ENCODE peak calls at places on chromosomes 13 and 19, in nine cellular contexts. U is tibial nerve; F is neuronal stem cell; I is effector memory CD4-positive, alpha-beta T cell; D is heart right ventricle; A is ovary; S is trophoblast cell; C is CD8-positive, alpha-beta T cell; M is ascending aorta. O is an unnamed sample.

GRCh38 chr13:109941951-109942350 is 155.6 kb upstream of the IRS2 start:
- DNase-seq in M (no peak), I (no peak), S (no peak), C (no peak), A (no peak), F (no peak), U (no peak), D (no peak), O (no peak)

GRCh38 chr13:96636310-96636709 is 358.0 kb downstream of the OXGR1 start:
- DNase-seq in C (no peak), I (no peak), F (no peak), D (no peak), M (no peak), U (no peak), S (no peak), A (no peak), O (no peak)

GRCh38 chr19:7751157-7751783 is 3.9 kb upstream of the CD209 start:
- DNase-seq in D (no peak), U (no peak), F (no peak), C (no peak), A (no peak), S (no peak), I (no peak), M (no peak), O (no peak)

GRCh38 chr19:18856385-18857126 is 24.8 kb downstream of the UPF1 start:
- DNase-seq in U (no peak), I (no peak), M (no peak), A (no peak), C (no peak), S (no peak), F (no peak), D (no peak), O (peak)

GRCh38 chr13:30408319-30409101 is 13.8 kb upstream of the UBE2L5 start:
- DNase-seq in U (peak), M (peak), S (peak), D (peak), A (peak), C (peak), F (peak), I (peak), O (no peak)

GRCh38 chr13:44359983-44360375 is 13.6 kb upstream of the SERP2 start:
- DNase-seq in A (no peak), C (no peak), U (no peak), M (no peak), S (no peak), I (no peak), F (no peak), D (no peak), O (no peak)

GRCh38 chr19:12156254-12157058 is at the start of gene ZNF625:
- DNase-seq in I (no peak), U (peak), M (peak), S (peak), C (no peak), A (peak), F (peak), D (peak), O (peak)

GRCh38 chr19:6761053-6761676 is 6.1 kb downstream of the SH2D3A start:
- DNase-seq in F (no peak), A (no peak), I (no peak), D (no peak), U (no peak), M (no peak), S (no peak), C (no peak), O (peak)

GRCh38 chr19:17075860-17076538 is 422 bp downstream of the MYO9B start:
- DNase-seq in U (no peak), F (no peak), D (peak), S (no peak), M (no peak), A (peak), C (peak), I (peak), O (peak)

GRCh38 chr19:17560205-17560595 is 4.8 kb downstream of the COLGALT1 start:
- DNase-seq in F (no peak), D (peak), M (no peak), S (peak), I (no peak), C (no peak), U (no peak), A (no peak), O (no peak)

GRCh38 chr19:16078311-16078758 is 2.0 kb downstream of the TPM4 start:
- DNase-seq in U (no peak), A (no peak), F (peak), M (no peak), S (no peak), D (peak), C (no peak), I (no peak), O (peak)

GRCh38 chr13:44651209-44651608 is 75.1 kb upstream of the TSC22D1 start:
- DNase-seq in C (no peak), M (no peak), I (no peak), F (no peak), D (no peak), S (no peak), A (no peak), U (no peak), O (no peak)

GRCh38 chr19:45137179-45137761 is 23.5 kb downstream of the NKPD1 start:
- DNase-seq in F (no peak), U (no peak), C (no peak), A (no peak), S (no peak), M (no peak), D (peak), I (no peak), O (peak)

GRCh38 chr13:21475115-21475514 is 16.0 kb upstream of the ZDHHC20 start:
- DNase-seq in M (no peak), I (no peak), S (peak), F (no peak), U (no peak), A (no peak), D (no peak), C (no peak), O (no peak)

GRCh38 chr13:98513837-98514236 is 63.1 kb downstream of the STK24 start:
- DNase-seq in U (no peak), F (no peak), S (no peak), M (no peak), A (no peak), I (no peak), C (no peak), D (no peak), O (no peak)

GRCh38 chr13:53060840-53061485 is 32.4 kb downstream of the OLFM4 start:
- DNase-seq in C (no peak), M (no peak), F (no peak), A (no peak), U (no peak), I (no peak), S (no peak), D (no peak), O (no peak)

GRCh38 chr13:76799696-76800095 is 86.5 kb downstream of the KCTD12 start:
- DNase-seq in C (no peak), U (no peak), F (no peak), M (no peak), A (no peak), D (no peak), S (peak), I (no peak), O (no peak)

GRCh38 chr19:33473644-33474305 is 47.8 kb downstream of the PEPD start:
- DNase-seq in S (no peak), F (no peak), D (no peak), M (no peak), U (no peak), A (no peak), I (no peak), C (no peak), O (no peak)
- H3K4me3 ChIP-seq in S (no peak), F (no peak), D (no peak), M (no peak), U (no peak), A (no peak), I (no peak), C (no peak), O (no peak)

GRCh38 chr19:38304352-38304865 is 358 bp downstream of the C19orf33 start:
- DNase-seq in I (no peak), C (no peak), U (no peak), F (no peak), D (no peak), M (no peak), S (no peak), A (no peak), O (no peak)
- H3K27ac ChIP-seq in I (no peak), C (no peak), U (peak), F (no peak), D (no peak), M (no peak), S (no peak), A (no peak), O (no peak)

GRCh38 chr19:51794865-51795490 is at the start of gene FPR3:
- DNase-seq in U (no peak), S (no peak), C (no peak), D (no peak), I (no peak), A (no peak), M (no peak), F (no peak), O (no peak)
- H3K4me3 ChIP-seq in U (peak), S (no peak), C (no peak), D (peak), I (no peak), A (no peak), M (no peak), F (no peak), O (no peak)

DNA sequence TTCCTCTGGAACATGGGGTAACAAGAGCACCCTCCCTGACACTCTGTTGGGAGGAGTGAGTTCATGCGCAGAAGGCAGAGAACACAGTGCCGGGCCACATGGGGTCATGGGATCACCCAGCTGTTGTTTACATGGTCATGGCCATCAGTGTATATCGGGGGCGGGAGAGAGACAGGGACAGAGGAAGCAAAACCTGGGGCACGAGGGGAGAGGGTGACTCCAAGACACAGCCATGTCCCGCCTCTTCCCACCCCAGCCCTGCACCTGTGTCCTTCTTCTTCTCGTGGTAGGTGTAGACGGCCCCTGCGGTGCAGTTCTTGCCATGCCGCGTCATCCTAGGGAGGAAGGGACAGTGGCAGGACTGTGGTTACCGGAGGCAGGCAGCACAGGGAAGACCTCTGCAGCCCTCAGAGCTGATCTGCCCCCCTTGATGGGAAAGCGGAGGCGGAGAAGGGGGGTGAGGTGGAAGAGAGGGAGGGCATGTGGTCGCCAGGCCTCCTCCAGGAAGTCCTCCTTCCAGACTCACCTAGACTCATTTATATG is 19.9 kb downstream of the NOSIP start:
- DNase-seq in I (no peak), D (peak), F (no peak), C (peak), U (no peak), S (no peak), A (no peak), M (no peak), O (peak)
- H3K27ac ChIP-seq in I (peak), D (peak), F (no peak), C (peak), U (peak), S (no peak), A (no peak), M (peak), O (peak)

GRCh38 chr13:40648841-40649240 is 17.6 kb downstream of the FOXO1 start:
- DNase-seq in M (no peak), U (no peak), F (no peak), S (no peak), I (no peak), C (no peak), A (no peak), D (no peak), O (no peak)

GRCh38 chr13:40652588-40652940 is 13.9 kb downstream of the FOXO1 start:
- DNase-seq in M (no peak), U (no peak), F (no peak), C (no peak), A (no peak), D (no peak), S (no peak), I (no peak), O (no peak)

GRCh38 chr13:40644838-40645620 is 21.4 kb downstream of the FOXO1 start:
- DNase-seq in I (no peak), C (no peak), A (no peak), S (peak), D (no peak), U (no peak), F (no peak), M (no peak), O (no peak)

GRCh38 chr13:40651866-40652587 is 14.4 kb downstream of the FOXO1 start:
- DNase-seq in A (no peak), D (no peak), M (no peak), C (no peak), I (no peak), F (no peak), U (no peak), S (no peak), O (no peak)

DNA sequence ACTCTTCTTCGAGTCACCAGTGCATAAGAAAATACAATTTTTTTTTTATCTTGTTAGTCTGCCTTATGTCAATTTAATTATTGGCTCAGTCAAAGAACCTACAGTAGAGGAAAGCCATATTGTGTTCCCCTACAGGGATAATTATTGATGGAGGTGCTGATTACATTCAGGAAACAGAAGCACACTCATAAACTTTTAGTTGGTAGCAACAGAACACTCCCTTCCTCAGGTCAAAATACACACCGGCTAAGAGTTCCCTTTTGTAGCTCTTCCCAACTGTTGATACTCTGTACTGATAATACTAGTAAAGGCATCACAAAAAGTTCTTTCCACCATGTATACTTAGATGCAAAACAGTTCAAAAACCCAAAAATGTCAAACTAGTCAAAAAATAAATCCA is 18.4 kb downstream of the FOXO1 start:
- DNase-seq in U (no peak), D (no peak), M (no peak), C (no peak), A (no peak), I (no peak), S (no peak), F (no peak), O (no peak)
- H3K4me3 ChIP-seq in U (no peak), D (no peak), M (no peak), C (no peak), A (no peak), I (no peak), S (no peak), F (no peak), O (no peak)

DNA sequence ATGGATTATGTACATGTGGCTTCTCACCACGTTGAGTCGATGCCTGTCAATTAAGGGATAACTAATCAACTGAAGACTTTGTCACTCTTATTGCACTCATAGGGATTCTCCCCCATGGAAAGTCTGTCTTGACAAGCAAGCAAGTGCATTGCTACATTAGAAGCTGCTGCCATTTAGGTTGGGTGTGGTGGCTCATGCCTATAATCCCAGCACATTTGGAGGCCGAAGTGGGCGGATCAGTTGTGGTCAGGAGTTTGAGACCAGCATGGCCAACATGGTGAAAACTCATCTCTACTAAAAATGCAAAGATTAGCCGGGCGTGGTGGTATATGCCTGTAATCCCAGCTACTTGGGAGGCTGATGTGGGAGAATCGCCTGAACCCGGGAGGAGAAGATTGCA is 18.3 kb upstream of the ZNF846 start:
- DNase-seq in M (no peak), C (no peak), F (no peak), U (no peak), D (no peak), I (no peak), S (no peak), A (no peak), O (no peak)
- H3K27ac ChIP-seq in M (peak), C (no peak), F (no peak), U (peak), D (peak), I (no peak), S (no peak), A (peak), O (no peak)

DNA sequence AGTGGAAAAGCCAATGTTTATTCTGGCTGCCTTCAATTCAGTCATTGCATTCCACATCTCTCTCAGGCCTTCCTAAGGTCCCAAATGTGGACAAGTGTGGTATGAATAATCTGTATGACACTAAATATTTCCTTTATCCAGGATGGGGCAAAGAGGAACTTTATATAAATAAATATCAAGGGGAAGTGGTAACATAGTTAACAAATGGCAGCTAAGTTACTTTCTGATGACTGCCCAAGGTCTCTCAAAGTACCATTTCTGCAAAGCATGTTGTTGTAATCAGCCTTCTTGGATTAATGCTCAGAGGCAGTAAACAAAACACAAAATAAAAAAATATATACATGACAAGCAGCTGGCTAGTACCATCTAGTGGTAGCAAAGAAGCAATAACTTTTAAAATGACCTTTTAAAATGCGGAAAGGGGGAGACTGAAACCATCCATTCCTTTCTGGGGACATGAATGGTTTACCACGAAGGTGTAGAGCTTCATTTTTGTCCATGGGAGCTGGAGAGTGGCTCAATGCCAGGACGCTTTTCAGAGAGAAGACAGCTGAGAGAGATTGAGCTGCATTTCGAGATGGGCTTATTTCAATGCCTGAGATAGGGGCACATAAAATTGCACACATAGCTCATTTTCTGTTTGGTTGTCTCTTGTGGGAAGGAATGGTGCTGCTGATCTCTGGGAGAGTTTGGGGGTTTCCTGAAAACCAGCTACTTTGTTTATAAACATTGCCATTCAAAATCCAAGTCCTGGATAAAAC is 259.2 kb downstream of the RFC3 start:
- DNase-seq in S (no peak), C (no peak), D (no peak), A (no peak), F (no peak), M (no peak), U (no peak), I (no peak), O (peak)
- H3K4me3 ChIP-seq in S (no peak), C (no peak), D (no peak), A (no peak), F (no peak), M (no peak), U (no peak), I (no peak), O (no peak)

DNA sequence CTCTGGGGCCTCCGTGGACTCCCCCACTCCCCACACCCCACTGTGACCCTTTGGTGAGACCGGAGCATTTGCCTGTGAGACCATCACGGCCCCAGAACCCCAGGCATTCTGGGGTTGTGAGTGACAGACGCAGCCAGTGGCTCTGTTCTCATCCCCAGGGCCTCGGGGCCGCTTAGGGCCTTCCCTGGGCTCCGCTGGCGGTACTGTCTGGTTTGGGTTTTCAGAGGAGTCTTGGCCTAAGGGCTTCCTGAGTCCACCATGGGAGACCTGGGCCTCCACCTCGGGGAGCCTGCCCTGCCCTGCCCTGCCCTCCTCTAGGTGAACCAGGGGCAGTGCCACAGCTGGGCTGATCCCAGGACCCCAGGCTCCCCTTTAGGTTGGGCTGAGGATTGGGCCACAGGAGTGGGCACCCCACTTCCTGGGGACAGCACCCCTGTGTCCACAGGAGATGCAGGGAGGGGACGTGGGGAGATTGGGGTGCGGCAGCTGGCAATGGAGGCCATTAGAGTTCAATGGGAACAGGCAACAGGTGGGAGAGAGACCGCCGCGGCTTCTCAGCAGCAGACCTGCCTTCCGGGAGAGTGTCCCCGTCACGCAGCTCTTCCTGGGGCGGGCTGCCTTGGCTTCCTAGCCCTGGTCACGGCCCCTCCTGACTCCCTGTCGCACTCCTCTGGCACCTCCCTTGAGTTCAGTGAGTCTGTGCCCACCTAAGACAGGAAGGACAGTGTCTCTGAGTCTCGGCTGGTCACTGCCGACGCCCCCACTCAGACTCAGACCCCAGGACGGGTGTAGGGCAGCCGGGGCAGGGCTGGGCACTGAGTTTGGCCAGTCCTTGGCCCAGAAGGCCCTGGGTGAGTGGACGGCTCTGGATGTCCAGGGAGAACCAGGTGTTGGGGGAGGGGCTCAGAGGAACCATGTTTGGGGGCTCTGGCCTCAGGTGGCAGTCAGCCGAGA is 164.1 kb downstream of the KDM4B start:
- DNase-seq in F (no peak), D (no peak), U (no peak), C (peak), M (no peak), I (no peak), A (no peak), S (no peak), O (no peak)
- H3K27ac ChIP-seq in F (peak), D (no peak), U (no peak), C (no peak), M (no peak), I (no peak), A (no peak), S (peak), O (no peak)